ENCODE peak calls at places on chromosomes 6 and 20, in ten cellular contexts. K, F, N, U, X, G, V, J, D and E are unnamed samples.

GRCh38 chr6:162497371-162497770 is 230.2 kb downstream of the PRKN start:
- DNase-seq in K (no peak), F (no peak), N (no peak), U (no peak), X (no peak), G (no peak), V (no peak), J (no peak), D (no peak), E (no peak)

GRCh38 chr6:98530732-98531131 is 303.6 kb upstream of the POU3F2 start:
- DNase-seq in K (no peak), F (no peak), N (no peak), U (no peak), X (no peak), G (no peak), V (no peak), J (no peak), D (no peak), E (no peak)

GRCh38 chr6:1527098-1527497 is 82.6 kb upstream of the FOXC1 start:
- DNase-seq in K (peak), F (peak), N (peak), U (peak), X (no peak), G (no peak), V (no peak), J (peak), D (peak), E (no peak)

GRCh38 chr6:17381429-17382147 is 11.8 kb upstream of the CAP2 start:
- DNase-seq in K (no peak), F (no peak), N (peak), U (peak), X (no peak), G (no peak), V (no peak), J (peak), D (no peak), E (peak)

GRCh38 chr6:92023410-92023940 is 1395.9 kb downstream of the EPHA7 start:
- DNase-seq in K (no peak), F (no peak), N (no peak), U (no peak), X (no peak), G (no peak), V (no peak), J (no peak), D (no peak), E (no peak)

GRCh38 chr6:21748343-21749063 is 155.0 kb downstream of the SOX4 start:
- DNase-seq in K (no peak), F (no peak), N (peak), U (peak), X (no peak), G (no peak), V (no peak), J (peak), D (peak), E (no peak)

GRCh38 chr6:24887520-24887919 is 48.2 kb downstream of the RIPOR2 start:
- DNase-seq in K (no peak), F (no peak), N (no peak), U (no peak), X (no peak), G (no peak), V (no peak), J (no peak), D (no peak), E (no peak)

GRCh38 chr20:25500880-25501351 is 84.4 kb downstream of the NINL start:
- DNase-seq in K (no peak), F (no peak), N (no peak), U (no peak), X (no peak), G (no peak), V (no peak), J (no peak), D (no peak), E (no peak)

GRCh38 chr6:7050911-7051779 is 56.6 kb upstream of the RREB1 start:
- DNase-seq in K (peak), F (peak), N (peak), U (peak), X (no peak), G (peak), V (peak), J (peak), D (peak), E (peak)

GRCh38 chr6:29564875-29565274 is 5.3 kb upstream of the UBD start:
- DNase-seq in K (no peak), F (no peak), N (peak), U (no peak), X (no peak), G (no peak), V (no peak), J (no peak), D (peak), E (no peak)

GRCh38 chr20:10985536-10985935 is 311.7 kb upstream of the JAG1 start:
- DNase-seq in K (no peak), F (no peak), N (peak), U (peak), X (no peak), G (no peak), V (no peak), J (peak), D (peak), E (no peak)

GRCh38 chr6:145668844-145669243 is 66.5 kb downstream of the EPM2A start:
- DNase-seq in K (no peak), F (no peak), N (no peak), U (no peak), X (no peak), G (no peak), V (no peak), J (no peak), D (peak), E (no peak)

GRCh38 chr6:116268589-116269293 is 11.0 kb downstream of the TSPYL1 start:
- DNase-seq in K (no peak), F (no peak), N (peak), U (peak), X (peak), G (peak), V (no peak), J (peak), D (peak), E (peak)

GRCh38 chr6:43951063-43951755 is 176.0 kb downstream of the MRPL14 start:
- DNase-seq in K (peak), F (no peak), N (peak), U (no peak), X (peak), G (peak), V (peak), J (peak), D (no peak), E (no peak)

GRCh38 chr6:41505084-41506049 is 40.8 kb upstream of the FOXP4 start:
- DNase-seq in K (peak), F (no peak), N (peak), U (peak), X (no peak), G (no peak), V (peak), J (peak), D (no peak), E (peak)

GRCh38 chr6:79421707-79422484 is 115.3 kb downstream of the LCA5 start:
- DNase-seq in K (no peak), F (no peak), N (peak), U (peak), X (no peak), G (no peak), V (no peak), J (peak), D (peak), E (peak)

GRCh38 chr6:38354905-38355304 is 284.8 kb downstream of the BTBD9 start:
- DNase-seq in K (no peak), F (no peak), N (no peak), U (no peak), X (no peak), G (no peak), V (no peak), J (no peak), D (no peak), E (no peak)

GRCh38 chr6:49787176-49787575 is at the start of gene PGK2:
- DNase-seq in K (no peak), F (no peak), N (no peak), U (no peak), X (peak), G (no peak), V (no peak), J (no peak), D (no peak), E (no peak)

GRCh38 chr20:63429992-63430391 is 42.5 kb downstream of the KCNQ2 start:
- DNase-seq in K (no peak), F (no peak), N (no peak), U (no peak), X (no peak), G (no peak), V (no peak), J (no peak), D (no peak), E (no peak)

GRCh38 chr6:20924911-20925543 is 390.8 kb downstream of the CDKAL1 start:
- DNase-seq in K (no peak), F (no peak), N (no peak), U (no peak), X (no peak), G (no peak), V (no peak), J (no peak), D (no peak), E (peak)

GRCh38 chr20:47790032-47790965 is 5.0 kb upstream of the SULF2 start:
- DNase-seq in K (no peak), F (no peak), N (peak), U (peak), X (no peak), G (no peak), V (no peak), J (peak), D (peak), E (peak)

GRCh38 chr6:2055914-2056313 is 189.5 kb downstream of the GMDS start:
- DNase-seq in K (no peak), F (no peak), N (no peak), U (no peak), X (no peak), G (no peak), V (no peak), J (no peak), D (no peak), E (no peak)

GRCh38 chr6:170102582-170103481 is 188.0 kb downstream of the DLL1 start:
- DNase-seq in K (no peak), F (no peak), N (no peak), U (no peak), X (no peak), G (no peak), V (no peak), J (no peak), D (no peak), E (no peak)

GRCh38 chr6:148873868-148874267 is 127.0 kb downstream of the UST start:
- DNase-seq in K (no peak), F (no peak), N (no peak), U (no peak), X (no peak), G (no peak), V (no peak), J (no peak), D (no peak), E (no peak)

GRCh38 chr20:32707691-32708581 is 34.2 kb upstream of the C20orf203 start:
- DNase-seq in K (no peak), F (no peak), N (peak), U (peak), X (no peak), G (no peak), V (no peak), J (peak), D (peak), E (peak)

GRCh38 chr6:6090861-6091607 is 84.3 kb upstream of the NRN1 start:
- DNase-seq in K (no peak), F (no peak), N (no peak), U (no peak), X (no peak), G (no peak), V (no peak), J (no peak), D (no peak), E (no peak)

GRCh38 chr20:40741507-40742106 is 52.6 kb upstream of the MAFB start:
- DNase-seq in K (peak), F (peak), N (peak), U (peak), X (peak), G (peak), V (no peak), J (peak), D (peak), E (no peak)
- TF ChIP-seq CTCF in K (peak), F (no peak), N (peak), U (peak), X (peak), G (peak), V (peak), J (peak), D (peak), E (peak)

GRCh38 chr6:30749554-30750378 is 5.4 kb upstream of the IER3 start:
- DNase-seq in K (no peak), F (no peak), N (no peak), U (no peak), X (peak), G (no peak), V (no peak), J (no peak), D (peak), E (no peak)
- H3K4me3 ChIP-seq in K (no peak), F (no peak), N (no peak), U (no peak), X (no peak), G (no peak), V (no peak), J (no peak), D (no peak), E (no peak)

DNA sequence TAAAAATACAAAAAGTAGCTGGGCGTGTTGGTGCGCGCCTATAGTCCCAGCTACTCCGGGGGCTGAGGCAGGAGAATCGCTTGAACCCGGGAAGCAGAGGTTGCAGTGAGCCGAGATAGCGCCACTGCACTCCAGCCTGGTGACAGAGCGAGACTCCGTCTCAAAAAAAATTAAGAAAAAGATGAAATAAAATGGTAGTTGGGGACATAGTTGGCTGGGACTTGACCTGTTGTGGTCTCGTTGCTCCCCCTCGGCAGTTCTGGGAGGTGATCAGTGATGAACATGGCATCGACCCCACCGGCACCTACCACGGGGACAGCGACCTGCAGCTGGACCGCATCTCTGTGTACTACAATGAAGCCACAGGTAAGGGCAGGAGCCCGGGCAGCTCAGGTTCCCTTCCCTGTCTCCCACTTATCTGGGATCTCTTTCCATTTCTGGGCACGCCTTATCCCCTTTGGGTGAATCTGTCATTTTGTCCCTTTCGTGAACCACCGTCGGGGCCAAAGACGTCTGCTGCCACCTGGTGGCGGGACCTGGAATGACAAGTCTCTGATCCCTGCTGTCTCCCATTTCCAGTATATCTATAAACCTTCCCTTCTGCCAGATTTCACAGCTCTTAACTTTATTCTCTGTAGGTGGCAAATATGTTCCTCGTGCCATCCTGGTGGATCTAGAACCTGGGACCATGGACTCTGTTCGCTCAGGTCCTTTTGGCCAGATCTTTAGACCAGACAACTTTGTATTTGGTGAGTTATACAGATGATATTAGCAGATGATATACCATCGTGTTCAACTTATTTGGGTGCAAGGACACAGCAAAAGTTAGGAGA is 2.3 kb downstream of the TUBB start:
- DNase-seq in K (peak), F (peak), N (peak), U (peak), X (peak), G (no peak), V (peak), J (peak), D (peak), E (no peak)
- TF ChIP-seq CTCF in K (peak), F (peak), N (peak), U (peak), X (peak), G (peak), V (peak), J (peak), D (peak), E (peak)

GRCh38 chr6:147194652-147195403 is 9.4 kb upstream of the STXBP5 start:
- DNase-seq in K (no peak), F (no peak), N (no peak), U (no peak), X (no peak), G (no peak), V (no peak), J (no peak), D (peak), E (no peak)
- H3K4me3 ChIP-seq in K (no peak), F (no peak), N (no peak), U (no peak), X (no peak), G (no peak), V (no peak), J (no peak), D (no peak), E (no peak)

DNA sequence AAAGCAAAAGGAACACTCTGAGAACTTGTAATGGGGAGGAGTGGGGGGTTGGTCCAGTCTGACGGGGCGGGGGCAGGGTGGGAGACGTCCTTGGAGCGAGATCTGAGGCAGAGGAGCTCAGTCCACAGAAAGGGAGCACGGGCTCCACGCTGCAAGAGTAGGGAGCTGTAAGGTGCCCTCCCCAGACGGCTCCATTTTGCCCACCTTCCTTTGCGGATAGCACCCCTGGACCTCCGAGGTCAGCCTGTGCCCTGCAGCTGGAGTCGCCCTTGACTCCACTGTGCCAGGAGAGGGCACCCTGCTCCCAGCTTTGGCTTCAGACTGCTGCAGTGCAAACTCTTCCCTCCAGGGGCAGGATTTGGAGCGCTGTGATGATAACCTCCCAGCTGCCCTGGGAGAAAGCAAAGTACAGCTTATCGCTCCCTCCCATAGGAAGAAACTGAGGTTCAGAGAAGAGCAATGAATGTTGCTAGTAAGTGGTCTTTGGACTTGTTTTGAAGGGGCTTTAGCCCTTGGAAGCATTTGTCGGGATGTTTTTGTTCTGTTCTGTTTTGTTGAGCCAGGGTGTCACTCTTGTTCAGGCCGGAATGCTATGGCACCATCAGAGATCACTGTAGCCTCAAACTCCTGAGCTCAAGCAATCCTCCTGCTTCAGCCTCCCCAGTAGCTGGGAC is 9.5 kb upstream of the AHCY start:
- DNase-seq in K (peak), F (peak), N (peak), U (peak), X (peak), G (peak), V (peak), J (peak), D (peak), E (peak)
- TF ChIP-seq CTCF in K (peak), F (peak), N (peak), U (peak), X (peak), G (peak), V (peak), J (peak), D (peak), E (peak)

GRCh38 chr6:99609839-99610489 is 3.3 kb downstream of the PRDM13 start:
- DNase-seq in K (no peak), F (no peak), N (no peak), U (no peak), X (no peak), G (no peak), V (no peak), J (no peak), D (no peak), E (no peak)

GRCh38 chr6:99607416-99608036 is 893 bp downstream of the PRDM13 start:
- DNase-seq in K (no peak), F (no peak), N (no peak), U (no peak), X (no peak), G (no peak), V (no peak), J (no peak), D (no peak), E (no peak)

GRCh38 chr6:99608886-99609482 is 2.4 kb downstream of the PRDM13 start:
- DNase-seq in K (no peak), F (no peak), N (no peak), U (no peak), X (no peak), G (no peak), V (no peak), J (no peak), D (no peak), E (no peak)

GRCh38 chr6:99606670-99607415 is at the start of gene PRDM13:
- DNase-seq in K (no peak), F (no peak), N (no peak), U (no peak), X (no peak), G (no peak), V (no peak), J (no peak), D (no peak), E (no peak)

DNA sequence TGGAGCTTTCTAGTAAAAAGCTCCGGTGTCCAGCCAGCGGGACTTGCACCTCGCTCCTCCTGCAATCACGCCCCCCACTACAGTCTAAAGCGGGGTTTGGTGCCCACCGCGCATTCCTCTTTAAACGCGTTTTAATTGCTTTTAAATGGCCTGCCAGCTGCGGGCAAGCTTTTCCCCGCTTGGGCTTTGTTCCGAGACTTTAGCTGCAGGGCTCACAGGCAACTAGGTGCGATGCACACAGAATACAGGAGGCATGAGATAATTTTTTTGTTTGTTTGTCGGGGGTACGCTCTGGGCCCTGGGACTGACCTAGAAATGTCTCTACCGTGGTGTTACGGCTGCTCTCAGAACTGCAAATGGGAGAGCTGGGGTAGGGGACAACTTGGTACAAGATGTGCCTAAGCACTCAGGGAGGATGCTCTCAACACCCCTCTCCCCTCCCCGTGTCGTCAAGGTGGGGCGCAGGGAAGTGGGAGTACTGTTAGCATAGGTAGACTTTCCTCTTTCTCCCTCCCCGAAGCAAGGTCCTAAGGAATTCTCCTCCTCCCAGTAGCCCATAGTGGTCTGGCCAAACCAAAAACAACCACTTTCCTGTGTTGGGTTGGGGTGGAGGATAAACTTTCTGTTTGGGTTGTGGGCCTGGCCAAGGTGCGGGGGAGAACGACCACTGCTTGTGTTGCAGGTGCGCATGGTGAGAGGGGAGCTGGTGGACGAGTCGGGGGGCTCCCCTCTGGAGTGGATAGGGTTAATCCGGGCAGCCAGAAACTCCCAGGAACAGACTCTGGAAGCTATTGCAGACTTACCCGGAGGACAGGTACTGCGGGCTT is 1.6 kb downstream of the PRDM13 start:
- DNase-seq in K (no peak), F (no peak), N (no peak), U (no peak), X (no peak), G (no peak), V (no peak), J (no peak), D (no peak), E (no peak)
- H3K4me3 ChIP-seq in K (no peak), F (no peak), N (no peak), U (no peak), X (no peak), G (no peak), V (no peak), J (no peak), D (no peak), E (no peak)

DNA sequence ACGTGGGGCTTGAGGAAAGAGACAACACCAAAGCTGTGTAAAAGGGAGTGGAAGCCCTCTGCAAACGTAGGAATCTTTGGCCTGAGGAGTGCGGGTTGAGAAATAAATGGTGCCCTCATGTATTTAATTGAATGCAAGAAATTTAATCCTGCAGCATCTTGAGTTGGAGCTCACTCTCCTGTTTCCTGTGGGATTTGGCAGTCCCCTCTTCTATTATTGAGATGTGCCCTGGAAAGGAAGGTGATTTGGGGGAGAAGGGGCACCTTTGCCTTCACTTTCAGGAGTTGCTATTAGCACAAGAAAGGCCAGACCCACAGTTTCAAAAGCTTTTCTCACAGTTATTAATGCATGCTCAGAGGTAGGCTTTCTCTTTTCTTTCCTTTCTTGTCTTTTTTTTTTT is 201.4 kb upstream of the HDDC2 start:
- DNase-seq in K (no peak), F (no peak), N (no peak), U (no peak), X (no peak), G (no peak), V (no peak), J (no peak), D (no peak), E (no peak)
- TF ChIP-seq CTCF in K (no peak), F (no peak), N (no peak), U (no peak), X (no peak), G (no peak), V (no peak), J (no peak), D (no peak), E (no peak)

GRCh38 chr6:119345114-119345513 is 4.4 kb downstream of the MAN1A1 start:
- DNase-seq in K (no peak), F (no peak), N (no peak), U (no peak), X (no peak), G (no peak), V (no peak), J (no peak), D (no peak), E (no peak)
- H3K4me3 ChIP-seq in K (peak), F (no peak), N (no peak), U (no peak), X (no peak), G (no peak), V (peak), J (no peak), D (no peak), E (no peak)